ENCODE peak calls at places on chromosomes 16 and 17, in six cellular contexts. H, V, P, K, S and X are unnamed samples.

GRCh38 chr16:88505405-88506082 is 52.5 kb downstream of the ZFPM1 start:
- DNase-seq in V (peak), S (peak), H (peak), P (no peak), K (no peak), X (peak)

GRCh38 chr17:17345686-17346427 is 42.7 kb downstream of the NT5M start:
- DNase-seq in P (no peak), V (no peak), H (no peak), K (no peak), S (no peak), X (no peak)

GRCh38 chr16:87369796-87370719 is 13.5 kb downstream of the FBXO31 start:
- DNase-seq in S (no peak), P (no peak), H (no peak), K (no peak), V (no peak), X (no peak)

GRCh38 chr16:11263737-11264136 is 5.4 kb downstream of the TNP2 start:
- DNase-seq in S (peak), V (peak), H (peak), P (no peak), K (no peak), X (no peak)

GRCh38 chr17:82804442-82805191 is 35.2 kb downstream of the ZNF750 start:
- DNase-seq in H (no peak), V (no peak), K (no peak), P (no peak), S (no peak), X (no peak)

GRCh38 chr17:11704041-11704440 is 105.8 kb downstream of the DNAH9 start:
- DNase-seq in H (no peak), K (no peak), S (no peak), V (no peak), P (no peak), X (no peak)

GRCh38 chr17:77634710-77635109 is 323.8 kb upstream of the TNRC6C start:
- DNase-seq in S (no peak), H (peak), V (no peak), P (no peak), K (no peak), X (no peak)

GRCh38 chr17:50122945-50123344 is 7.0 kb downstream of the SAMD14 start:
- DNase-seq in H (no peak), V (no peak), P (no peak), S (no peak), K (no peak), X (no peak)